ENCODE peak calls at places on chromosomes 13 and 19, in seven cellular contexts. P is PC-3, T is OCI-LY7, M is neural progenitor cell, S is HCT116, G is MM.1S, C is GM23338. K is an unnamed sample.

GRCh38 chr19:28710278-28710677 is 502.7 kb downstream of the UQCRFS1 start:
- DNase-seq in M (peak), S (peak), C (peak), P (peak), T (peak), G (peak), K (peak)

GRCh38 chr13:30713133-30713532 is 22.2 kb upstream of the ALOX5AP start:
- DNase-seq in S (no peak), T (no peak), C (no peak), M (no peak), G (no peak), P (no peak), K (peak)

GRCh38 chr19:29489182-29489951 is 36.4 kb upstream of the VSTM2B start:
- DNase-seq in G (no peak), T (no peak), M (no peak), P (no peak), S (no peak), C (no peak), K (no peak)

GRCh38 chr19:18051887-18052286 is 34.8 kb downstream of the IL12RB1 start:
- DNase-seq in M (no peak), C (no peak), G (no peak), P (no peak), S (no peak), T (no peak), K (peak)

GRCh38 chr13:100875392-100876043 is 200.9 kb upstream of the TMTC4 start:
- DNase-seq in C (no peak), G (no peak), P (peak), T (no peak), S (no peak), M (no peak), K (peak)

GRCh38 chr13:66803759-66804456 is 426.2 kb downstream of the PCDH9 start:
- DNase-seq in P (peak), S (no peak), M (no peak), C (no peak), G (no peak), T (no peak), K (no peak)

GRCh38 chr13:90594694-90595093 is 752.8 kb upstream of the MIR17HG start:
- DNase-seq in M (no peak), C (no peak), P (peak), S (no peak), G (no peak), T (no peak), K (peak)

GRCh38 chr19:30862876-30863275 is 486.4 kb downstream of the TSHZ3 start:
- DNase-seq in M (no peak), T (no peak), P (no peak), G (no peak), C (no peak), S (no peak), K (no peak)

GRCh38 chr19:4474504-4475136 is 2.5 kb downstream of the HDGFL2 start:
- DNase-seq in G (no peak), S (no peak), T (peak), M (peak), C (peak), P (peak), K (peak)

GRCh38 chr13:106524108-106524507 is 11.4 kb downstream of the EFNB2 start:
- DNase-seq in G (no peak), M (no peak), C (no peak), T (no peak), S (no peak), P (no peak), K (no peak)

GRCh38 chr19:18502633-18503294 is 19.1 kb downstream of the ELL start:
- DNase-seq in S (no peak), C (no peak), T (no peak), P (no peak), G (no peak), M (no peak), K (no peak)

GRCh38 chr13:49998714-49999624 is 2.1 kb downstream of the TRIM13 start:
- DNase-seq in G (no peak), T (no peak), M (no peak), P (no peak), S (no peak), C (peak), K (no peak)

GRCh38 chr13:112117258-112117954 is 50.5 kb downstream of the SOX1 start:
- DNase-seq in M (no peak), S (no peak), P (no peak), C (no peak), T (no peak), G (no peak), K (no peak)
- H2AFZ ChIP-seq in M (no peak), S (no peak), P (no peak), C (no peak), T (no peak), G (no peak), K (no peak)

GRCh38 chr13:98598043-98598442 is 21.1 kb upstream of the STK24 start:
- DNase-seq in T (no peak), C (peak), S (no peak), P (no peak), G (no peak), M (peak), K (no peak)

GRCh38 chr13:98595134-98595533 is 18.2 kb upstream of the STK24 start:
- DNase-seq in G (no peak), S (no peak), P (no peak), C (no peak), T (no peak), M (no peak), K (no peak)

GRCh38 chr13:98599502-98600328 is 22.8 kb upstream of the STK24 start:
- DNase-seq in M (peak), C (peak), T (no peak), S (no peak), G (no peak), P (no peak), K (peak)
- TF ChIP-seq EZH2phosphoT487 in M (no peak), C (no peak), T (no peak), S (no peak), G (no peak), P (no peak), K (no peak)

GRCh38 chr19:39941615-39942507 is 7.4 kb upstream of the FCGBP start:
- DNase-seq in S (no peak), G (peak), P (peak), T (peak), M (peak), C (no peak), K (no peak)
- H2AFZ ChIP-seq in S (no peak), G (no peak), P (no peak), T (peak), M (peak), C (peak), K (no peak)

DNA sequence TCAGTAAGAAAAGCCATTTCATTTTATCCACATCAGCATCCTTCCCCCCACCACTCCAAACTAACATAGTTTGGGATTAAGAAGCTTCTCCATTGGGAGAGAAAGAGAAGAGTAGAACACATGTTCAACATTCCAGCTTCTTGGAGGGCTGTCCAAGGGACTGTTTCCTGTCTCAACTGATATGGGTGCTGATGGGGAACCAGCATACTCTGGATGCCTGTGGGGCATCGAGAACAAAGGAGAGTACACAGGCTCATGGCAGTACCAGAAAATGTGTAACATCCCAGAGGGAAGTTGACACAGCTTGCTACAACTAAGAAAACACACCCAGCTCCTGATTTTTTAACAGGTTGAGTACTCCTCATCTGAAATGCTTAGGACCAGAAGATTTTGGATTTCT is 24.7 kb downstream of the SUCLA2 start:
- DNase-seq in G (no peak), C (no peak), M (no peak), P (no peak), S (no peak), T (no peak), K (no peak)
- TF ChIP-seq EZH2phosphoT487 in G (no peak), C (no peak), M (no peak), P (no peak), S (no peak), T (no peak), K (no peak)

DNA sequence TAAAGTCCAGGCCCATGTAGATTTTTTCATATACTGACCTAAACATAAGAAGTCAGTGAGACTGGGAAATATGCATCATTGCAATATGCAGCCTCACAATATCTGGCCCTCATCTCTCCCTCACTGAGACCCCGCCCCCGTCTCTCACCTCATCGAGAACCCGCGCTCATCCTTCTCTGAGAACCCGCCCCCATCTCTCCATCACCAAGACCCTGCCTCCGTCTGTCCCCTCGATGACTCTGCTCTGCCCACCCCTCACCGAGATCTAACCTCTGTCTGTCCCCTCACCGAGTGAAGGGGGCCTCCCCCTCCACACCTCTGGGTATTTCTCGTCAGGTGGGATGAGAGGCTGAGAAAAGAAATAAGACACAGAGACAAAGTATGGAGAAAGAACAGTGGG is 20.5 kb upstream of the ZNF846 start:
- DNase-seq in S (no peak), P (no peak), T (no peak), C (peak), M (no peak), G (no peak), K (no peak)
- H2AFZ ChIP-seq in S (no peak), P (no peak), T (no peak), C (peak), M (no peak), G (no peak), K (no peak)

DNA sequence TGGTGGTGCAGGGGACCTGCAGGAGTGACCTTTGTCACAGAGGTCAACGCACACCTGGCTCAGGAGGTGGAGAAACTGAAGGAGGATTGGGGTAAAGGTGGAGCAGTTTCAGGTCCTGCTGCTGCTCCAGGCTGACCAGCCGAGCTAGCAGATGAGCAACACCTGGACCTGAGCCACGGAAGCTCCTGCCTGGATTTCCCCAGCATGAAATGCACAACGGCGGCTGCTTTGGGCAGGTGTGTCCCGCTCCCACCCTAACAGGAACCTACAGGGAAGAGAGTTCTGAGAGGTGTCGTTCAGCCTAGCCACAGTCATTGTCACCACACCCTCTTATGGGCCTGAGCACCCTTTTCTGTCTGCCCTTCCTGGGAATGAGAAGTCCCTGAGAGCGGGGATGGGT is 15.7 kb upstream of the CD177 start:
- DNase-seq in C (no peak), G (no peak), M (no peak), S (no peak), P (no peak), T (no peak), K (no peak)
- TF ChIP-seq EZH2phosphoT487 in C (no peak), G (no peak), M (no peak), S (no peak), P (no peak), T (no peak), K (no peak)

GRCh38 chr13:80341098-80341701 is at the start of gene SPRY2:
- DNase-seq in T (no peak), S (peak), C (peak), P (peak), G (peak), M (peak), K (peak)

GRCh38 chr13:80340643-80341097 is 256 bp downstream of the SPRY2 start:
- DNase-seq in G (no peak), P (no peak), S (no peak), T (no peak), C (no peak), M (no peak), K (peak)

GRCh38 chr13:80341771-80342271 is 895 bp upstream of the SPRY2 start:
- DNase-seq in S (no peak), M (peak), C (peak), T (no peak), G (no peak), P (peak), K (peak)

GRCh38 chr13:80339841-80340642 is 884 bp downstream of the SPRY2 start:
- DNase-seq in P (peak), S (no peak), T (no peak), C (peak), G (peak), M (peak), K (peak)

DNA sequence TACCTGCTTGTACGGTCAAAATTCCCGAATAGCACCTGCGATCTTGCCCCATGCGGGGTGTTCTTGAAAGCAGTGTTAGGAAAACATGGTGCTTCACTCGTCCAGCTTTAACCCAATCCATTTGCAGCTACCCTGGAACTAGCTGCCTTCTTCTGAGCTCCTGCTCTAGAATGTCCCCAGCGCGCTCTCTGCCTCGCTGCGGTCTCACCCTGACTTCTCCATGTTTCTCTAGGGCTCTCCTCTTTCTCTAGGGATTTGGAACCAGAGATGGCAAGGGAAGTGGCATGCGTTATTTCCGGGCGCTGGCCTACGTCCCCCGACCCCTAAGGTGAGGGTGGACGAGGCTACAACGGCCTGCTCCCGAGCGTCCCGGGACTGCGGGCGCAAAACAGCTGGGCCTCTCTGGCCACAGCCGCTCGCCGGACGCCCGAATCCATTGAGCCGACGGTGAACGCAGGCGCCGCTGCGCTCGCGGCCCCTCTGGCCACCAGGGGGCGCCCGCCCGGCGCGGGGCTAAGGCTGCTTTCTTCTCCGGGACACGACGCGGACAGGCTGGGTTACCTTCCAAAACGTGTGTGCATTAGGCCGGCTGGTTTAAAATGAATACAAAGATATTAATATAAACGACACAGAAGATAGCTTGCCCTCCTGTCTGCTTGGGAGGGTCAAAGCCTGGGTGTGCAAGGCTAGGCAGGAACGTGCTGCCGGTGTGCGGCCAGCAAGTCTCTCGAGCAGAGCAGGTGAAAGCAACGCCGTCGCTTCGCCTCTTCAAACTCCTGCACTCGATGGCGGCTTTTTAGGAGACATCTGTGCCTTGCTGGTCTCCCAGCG is 1.8 kb upstream of the SPRY2 start:
- DNase-seq in M (peak), S (no peak), C (peak), P (peak), G (peak), T (peak), K (peak)
- H2AFZ ChIP-seq in M (peak), S (no peak), C (peak), P (peak), G (peak), T (no peak), K (peak)

K was measured in GM23248.